ENCODE peak calls at places on chromosome 18, in six cellular contexts. One of them, this sample, is unnamed.

GRCh38 chr18:10546557-10547300 is 20.9 kb downstream of the NAPG start:
- DNase-seq in thoracic aorta: no peak
- DNase-seq in aorta: no peak
- DNase-seq in mucosa of descending colon: no peak
- DNase-seq in astrocyte of the spinal cord: no peak
- DNase-seq in SK-N-SH: no peak
- DNase-seq in this sample: no peak

GRCh38 chr18:55415258-55415871 is 172.6 kb downstream of the TCF4 start:
- DNase-seq in thoracic aorta: peak
- DNase-seq in SK-N-SH: peak
- DNase-seq in aorta: peak
- DNase-seq in astrocyte of the spinal cord: peak
- DNase-seq in mucosa of descending colon: peak
- DNase-seq in this sample: peak

GRCh38 chr18:44680271-44681038 is at the start of gene SETBP1:
- DNase-seq in astrocyte of the spinal cord: peak
- DNase-seq in mucosa of descending colon: peak
- DNase-seq in aorta: peak
- DNase-seq in SK-N-SH: peak
- DNase-seq in thoracic aorta: peak
- DNase-seq in this sample: peak

GRCh38 chr18:27400001-27400400 is 214.9 kb upstream of the CHST9 start:
- DNase-seq in thoracic aorta: no peak
- DNase-seq in astrocyte of the spinal cord: no peak
- DNase-seq in SK-N-SH: no peak
- DNase-seq in mucosa of descending colon: no peak
- DNase-seq in aorta: no peak
- DNase-seq in this sample: no peak

GRCh38 chr18:28922936-28923335 is 746.0 kb upstream of the CDH2 start:
- DNase-seq in astrocyte of the spinal cord: no peak
- DNase-seq in SK-N-SH: no peak
- DNase-seq in mucosa of descending colon: no peak
- DNase-seq in aorta: no peak
- DNase-seq in thoracic aorta: no peak
- DNase-seq in this sample: no peak

GRCh38 chr18:62018034-62018760 is 125.4 kb upstream of the RNF152 start:
- DNase-seq in thoracic aorta: no peak
- DNase-seq in SK-N-SH: peak
- DNase-seq in mucosa of descending colon: no peak
- DNase-seq in astrocyte of the spinal cord: peak
- DNase-seq in aorta: peak
- DNase-seq in this sample: peak

GRCh38 chr18:11004951-11005350 is 144.4 kb downstream of the PIEZO2 start:
- DNase-seq in SK-N-SH: no peak
- DNase-seq in thoracic aorta: no peak
- DNase-seq in astrocyte of the spinal cord: no peak
- DNase-seq in mucosa of descending colon: no peak
- DNase-seq in aorta: no peak
- DNase-seq in this sample: no peak

GRCh38 chr18:12257996-12258718 is 4.0 kb downstream of the CIDEA start:
- DNase-seq in aorta: no peak
- DNase-seq in SK-N-SH: no peak
- DNase-seq in mucosa of descending colon: no peak
- DNase-seq in astrocyte of the spinal cord: no peak
- DNase-seq in thoracic aorta: no peak
- DNase-seq in this sample: no peak

GRCh38 chr18:1930291-1931270 is 640.7 kb downstream of the METTL4 start:
- DNase-seq in SK-N-SH: no peak
- DNase-seq in thoracic aorta: no peak
- DNase-seq in astrocyte of the spinal cord: no peak
- DNase-seq in aorta: no peak
- DNase-seq in mucosa of descending colon: no peak
- DNase-seq in this sample: no peak

GRCh38 chr18:12233378-12233777 is 20.8 kb upstream of the CIDEA start:
- DNase-seq in SK-N-SH: no peak
- DNase-seq in thoracic aorta: no peak
- DNase-seq in mucosa of descending colon: no peak
- DNase-seq in aorta: no peak
- DNase-seq in astrocyte of the spinal cord: peak
- DNase-seq in this sample: no peak

GRCh38 chr18:46596119-46596518 is 60.9 kb downstream of the LOXHD1 start:
- DNase-seq in astrocyte of the spinal cord: peak
- DNase-seq in SK-N-SH: no peak
- DNase-seq in thoracic aorta: no peak
- DNase-seq in mucosa of descending colon: no peak
- DNase-seq in aorta: no peak
- DNase-seq in this sample: no peak

GRCh38 chr18:34947711-34948125 is 93.5 kb upstream of the MAPRE2 start:
- DNase-seq in aorta: no peak
- DNase-seq in thoracic aorta: no peak
- DNase-seq in SK-N-SH: no peak
- DNase-seq in mucosa of descending colon: no peak
- DNase-seq in astrocyte of the spinal cord: peak
- DNase-seq in this sample: peak

GRCh38 chr18:3230401-3231334 is 10.9 kb upstream of the MYOM1 start:
- DNase-seq in thoracic aorta: no peak
- DNase-seq in astrocyte of the spinal cord: no peak
- DNase-seq in aorta: no peak
- DNase-seq in mucosa of descending colon: no peak
- DNase-seq in SK-N-SH: no peak
- DNase-seq in this sample: no peak

GRCh38 chr18:47331051-47331450 is 79.6 kb upstream of the SKOR2 start:
- DNase-seq in thoracic aorta: no peak
- DNase-seq in astrocyte of the spinal cord: no peak
- DNase-seq in aorta: no peak
- DNase-seq in mucosa of descending colon: no peak
- DNase-seq in SK-N-SH: peak
- DNase-seq in this sample: no peak

GRCh38 chr18:8724452-8724851 is 19.1 kb downstream of the MTCL1 start:
- DNase-seq in thoracic aorta: no peak
- DNase-seq in SK-N-SH: no peak
- DNase-seq in astrocyte of the spinal cord: no peak
- DNase-seq in aorta: no peak
- DNase-seq in mucosa of descending colon: no peak
- DNase-seq in this sample: no peak

GRCh38 chr18:75350440-75350839 is 77.1 kb downstream of the SMIM21 start:
- DNase-seq in mucosa of descending colon: no peak
- DNase-seq in SK-N-SH: no peak
- DNase-seq in astrocyte of the spinal cord: peak
- DNase-seq in thoracic aorta: no peak
- DNase-seq in aorta: no peak
- DNase-seq in this sample: no peak

GRCh38 chr18:39843546-39843945 is 2111.5 kb upstream of the PIK3C3 start:
- DNase-seq in aorta: no peak
- DNase-seq in SK-N-SH: no peak
- DNase-seq in mucosa of descending colon: no peak
- DNase-seq in astrocyte of the spinal cord: no peak
- DNase-seq in thoracic aorta: no peak
- DNase-seq in this sample: no peak

GRCh38 chr18:76425299-76426101 is 69.5 kb downstream of the ZNF516 start:
- DNase-seq in SK-N-SH: no peak
- DNase-seq in mucosa of descending colon: no peak
- DNase-seq in astrocyte of the spinal cord: no peak
- DNase-seq in thoracic aorta: no peak
- DNase-seq in aorta: no peak
- DNase-seq in this sample: no peak

GRCh38 chr18:489244-490023 is 11.1 kb downstream of the COLEC12 start:
- DNase-seq in thoracic aorta: no peak
- DNase-seq in SK-N-SH: no peak
- DNase-seq in mucosa of descending colon: no peak
- DNase-seq in astrocyte of the spinal cord: peak
- DNase-seq in aorta: no peak
- DNase-seq in this sample: peak
- H3K4me3 ChIP-seq in thoracic aorta: no peak
- H3K4me3 ChIP-seq in SK-N-SH: no peak
- H3K4me3 ChIP-seq in mucosa of descending colon: no peak
- H3K4me3 ChIP-seq in astrocyte of the spinal cord: no peak
- H3K4me3 ChIP-seq in aorta: no peak
- H3K4me3 ChIP-seq in this sample: peak

GRCh38 chr18:22167091-22167470 is 2.3 kb upstream of the GATA6 start:
- DNase-seq in astrocyte of the spinal cord: no peak
- DNase-seq in thoracic aorta: no peak
- DNase-seq in SK-N-SH: no peak
- DNase-seq in mucosa of descending colon: no peak
- DNase-seq in aorta: no peak
- DNase-seq in this sample: no peak
- H3K4me3 ChIP-seq in astrocyte of the spinal cord: no peak
- H3K4me3 ChIP-seq in thoracic aorta: peak
- H3K4me3 ChIP-seq in SK-N-SH: no peak
- H3K4me3 ChIP-seq in mucosa of descending colon: peak
- H3K4me3 ChIP-seq in aorta: peak
- H3K4me3 ChIP-seq in this sample: peak

GRCh38 chr18:13531681-13532325 is 194.6 kb downstream of the FAM210A start:
- DNase-seq in SK-N-SH: no peak
- DNase-seq in thoracic aorta: no peak
- DNase-seq in aorta: no peak
- DNase-seq in mucosa of descending colon: no peak
- DNase-seq in astrocyte of the spinal cord: no peak
- DNase-seq in this sample: no peak
- H3K4me3 ChIP-seq in SK-N-SH: no peak
- H3K4me3 ChIP-seq in thoracic aorta: no peak
- H3K4me3 ChIP-seq in aorta: no peak
- H3K4me3 ChIP-seq in mucosa of descending colon: no peak
- H3K4me3 ChIP-seq in astrocyte of the spinal cord: no peak
- H3K4me3 ChIP-seq in this sample: no peak

GRCh38 chr18:37565138-37565984 is at the start of gene CELF4:
- DNase-seq in aorta: no peak
- DNase-seq in thoracic aorta: no peak
- DNase-seq in mucosa of descending colon: no peak
- DNase-seq in astrocyte of the spinal cord: peak
- DNase-seq in SK-N-SH: peak
- DNase-seq in this sample: no peak

GRCh38 chr18:37564796-37565137 is 831 bp downstream of the CELF4 start:
- DNase-seq in SK-N-SH: peak
- DNase-seq in aorta: peak
- DNase-seq in thoracic aorta: no peak
- DNase-seq in mucosa of descending colon: no peak
- DNase-seq in astrocyte of the spinal cord: peak
- DNase-seq in this sample: peak

GRCh38 chr18:37566479-37567060 is 972 bp upstream of the CELF4 start:
- DNase-seq in SK-N-SH: peak
- DNase-seq in aorta: no peak
- DNase-seq in thoracic aorta: no peak
- DNase-seq in mucosa of descending colon: no peak
- DNase-seq in astrocyte of the spinal cord: no peak
- DNase-seq in this sample: peak

GRCh38 chr18:37567061-37567993 is 1.7 kb upstream of the CELF4 start:
- DNase-seq in aorta: no peak
- DNase-seq in SK-N-SH: peak
- DNase-seq in astrocyte of the spinal cord: no peak
- DNase-seq in thoracic aorta: no peak
- DNase-seq in mucosa of descending colon: no peak
- DNase-seq in this sample: peak

DNA sequence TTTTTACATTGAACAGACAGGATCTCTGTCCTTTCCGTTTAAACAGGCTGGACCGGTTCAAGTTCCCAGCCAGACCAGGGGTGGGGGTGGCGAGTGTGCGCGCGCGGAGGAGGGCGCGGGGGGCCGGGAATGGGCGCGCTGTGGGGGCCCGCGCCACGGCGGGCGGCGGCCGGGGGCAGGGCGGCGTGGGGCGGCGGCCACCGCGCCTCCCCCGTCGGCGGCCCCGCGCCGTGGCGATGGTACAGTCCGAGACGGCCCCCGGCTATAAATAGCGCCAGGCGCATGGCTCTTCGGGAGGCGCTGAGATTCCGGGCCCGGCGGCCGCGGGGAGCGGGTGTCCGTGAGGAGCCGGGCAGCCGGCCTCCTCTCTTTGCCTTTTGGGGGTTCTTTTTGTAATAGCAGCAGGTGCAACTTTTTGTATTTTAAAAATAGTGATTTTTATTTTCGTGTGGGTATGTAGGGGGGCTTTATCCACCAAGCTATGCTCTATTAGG is 434 bp upstream of the CELF4 start:
- DNase-seq in SK-N-SH: peak
- DNase-seq in mucosa of descending colon: no peak
- DNase-seq in astrocyte of the spinal cord: peak
- DNase-seq in aorta: peak
- DNase-seq in thoracic aorta: no peak
- DNase-seq in this sample: peak
- H3K4me3 ChIP-seq in SK-N-SH: peak
- H3K4me3 ChIP-seq in mucosa of descending colon: no peak
- H3K4me3 ChIP-seq in astrocyte of the spinal cord: peak
- H3K4me3 ChIP-seq in aorta: peak
- H3K4me3 ChIP-seq in thoracic aorta: peak
- H3K4me3 ChIP-seq in this sample: peak

DNA sequence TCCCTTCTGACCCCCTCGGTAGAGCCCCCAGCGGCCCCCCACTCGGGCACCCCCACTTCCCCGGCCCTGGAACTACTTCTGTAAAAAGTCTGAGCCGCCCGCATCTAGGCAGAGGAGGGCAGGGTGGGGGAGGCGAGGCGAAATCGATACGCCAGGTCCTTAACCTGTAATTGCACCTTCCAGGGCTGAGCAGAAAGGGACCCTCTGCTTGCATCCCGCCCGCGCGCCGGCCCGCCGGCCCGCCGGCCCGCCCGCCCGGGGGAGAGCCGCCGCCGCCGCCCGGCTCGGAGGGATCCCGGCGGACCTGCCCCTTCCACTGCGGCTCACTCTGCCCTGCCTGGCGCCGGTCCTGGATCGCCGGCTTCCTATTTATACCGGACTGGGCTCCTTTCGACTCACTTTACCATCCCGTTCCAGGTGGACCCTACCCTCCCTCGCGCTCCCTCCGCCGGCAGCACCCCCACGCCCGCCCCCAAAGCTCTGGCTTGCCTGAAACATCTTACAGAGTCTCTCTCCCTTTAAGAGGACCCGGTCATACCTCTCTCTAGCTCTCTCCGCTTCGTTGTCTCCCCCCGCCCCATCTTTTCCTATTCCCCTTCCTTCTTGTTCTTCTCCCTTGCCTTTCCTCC is 838 bp downstream of the KLHL14 start:
- DNase-seq in mucosa of descending colon: peak
- DNase-seq in aorta: peak
- DNase-seq in astrocyte of the spinal cord: no peak
- DNase-seq in SK-N-SH: peak
- DNase-seq in thoracic aorta: no peak
- DNase-seq in this sample: peak
- H3K4me3 ChIP-seq in mucosa of descending colon: no peak
- H3K4me3 ChIP-seq in aorta: peak
- H3K4me3 ChIP-seq in astrocyte of the spinal cord: peak
- H3K4me3 ChIP-seq in SK-N-SH: no peak
- H3K4me3 ChIP-seq in thoracic aorta: peak
- H3K4me3 ChIP-seq in this sample: peak

GRCh38 chr18:24983566-24983965 is 368.4 kb downstream of the ZNF521 start:
- DNase-seq in astrocyte of the spinal cord: no peak
- DNase-seq in aorta: no peak
- DNase-seq in mucosa of descending colon: no peak
- DNase-seq in thoracic aorta: no peak
- DNase-seq in SK-N-SH: no peak
- DNase-seq in this sample: no peak

GRCh38 chr18:24987271-24987932 is 364.6 kb downstream of the ZNF521 start:
- DNase-seq in thoracic aorta: no peak
- DNase-seq in astrocyte of the spinal cord: peak
- DNase-seq in aorta: no peak
- DNase-seq in mucosa of descending colon: no peak
- DNase-seq in SK-N-SH: peak
- DNase-seq in this sample: peak

GRCh38 chr18:24987933-24988840 is 363.8 kb downstream of the ZNF521 start:
- DNase-seq in mucosa of descending colon: no peak
- DNase-seq in astrocyte of the spinal cord: no peak
- DNase-seq in aorta: no peak
- DNase-seq in SK-N-SH: no peak
- DNase-seq in thoracic aorta: no peak
- DNase-seq in this sample: no peak

GRCh38 chr18:24986611-24987270 is 365.2 kb downstream of the ZNF521 start:
- DNase-seq in aorta: no peak
- DNase-seq in astrocyte of the spinal cord: peak
- DNase-seq in thoracic aorta: no peak
- DNase-seq in SK-N-SH: no peak
- DNase-seq in mucosa of descending colon: no peak
- DNase-seq in this sample: peak

GRCh38 chr18:24985616-24986015 is 366.4 kb downstream of the ZNF521 start:
- DNase-seq in aorta: no peak
- DNase-seq in mucosa of descending colon: no peak
- DNase-seq in thoracic aorta: no peak
- DNase-seq in astrocyte of the spinal cord: peak
- DNase-seq in SK-N-SH: no peak
- DNase-seq in this sample: peak
- H3K4me3 ChIP-seq in aorta: no peak
- H3K4me3 ChIP-seq in mucosa of descending colon: no peak
- H3K4me3 ChIP-seq in thoracic aorta: no peak
- H3K4me3 ChIP-seq in astrocyte of the spinal cord: no peak
- H3K4me3 ChIP-seq in SK-N-SH: no peak
- H3K4me3 ChIP-seq in this sample: peak

This sample was measured in adipocyte.